ENCODE peak calls at places on chromosomes 11 and 22, in nine cellular contexts. Y, E, L, B, T, W, G, X and N are unnamed samples.
A peak's percentile ranks its signal among the peaks of the same experiment; 100 is the strongest.

GRCh38 chr11:20337526-20338154 is 25.9 kb upstream of the HTATIP2 start:
- DNase-seq in Y (peak; percentile 47), E (no peak), L (no peak), B (no peak), T (no peak), W (no peak), G (no peak), X (no peak), N (no peak)

GRCh38 chr11:132122701-132123100 is 752.3 kb downstream of the NTM start:
- DNase-seq in Y (no peak), E (no peak), L (no peak), B (no peak), T (no peak), W (no peak), G (no peak), X (no peak), N (no peak)

GRCh38 chr11:79244805-79245197 is 196.0 kb downstream of the TENM4 start:
- DNase-seq in Y (no peak), E (no peak), L (no peak), B (no peak), T (no peak), W (no peak), G (no peak), X (no peak), N (no peak)

GRCh38 chr22:47796128-47796908 is 1033.9 kb downstream of the TBC1D22A start:
- DNase-seq in Y (no peak), E (no peak), L (no peak), B (no peak), T (peak; percentile 23), W (no peak), G (no peak), X (no peak), N (no peak)

GRCh38 chr22:48506506-48507145 is 1321.0 kb downstream of the BRD1 start:
- DNase-seq in Y (no peak), E (no peak), L (no peak), B (no peak), T (no peak), W (no peak), G (no peak), X (no peak), N (no peak)

GRCh38 chr11:38169286-38169685 is 1571.2 kb upstream of the RAG2 start:
- DNase-seq in Y (peak; percentile 85), E (no peak), L (no peak), B (no peak), T (no peak), W (no peak), G (no peak), X (no peak), N (no peak)

GRCh38 chr11:98495016-98495415 is 525.7 kb upstream of the CNTN5 start:
- DNase-seq in Y (no peak), E (no peak), L (no peak), B (no peak), T (no peak), W (no peak), G (no peak), X (no peak), N (no peak)

GRCh38 chr11:61891331-61892084 is at the start of gene FADS3:
- DNase-seq in Y (peak; percentile 96), E (peak; percentile 78), L (no peak), B (peak; percentile 90), T (peak; percentile 93), W (peak; percentile 91), G (peak; percentile 96), X (peak; percentile 90), N (peak; percentile 96)

GRCh38 chr22:29916007-29916544 is 33.1 kb downstream of the MTMR3 start:
- DNase-seq in Y (no peak), E (no peak), L (no peak), B (peak; percentile 33), T (no peak), W (no peak), G (no peak), X (no peak), N (no peak)

GRCh38 chr11:27873664-27874063 is 173.4 kb upstream of the BDNF start:
- DNase-seq in Y (no peak), E (no peak), L (no peak), B (no peak), T (no peak), W (no peak), G (no peak), X (no peak), N (no peak)

GRCh38 chr11:69445131-69445470 is 36.4 kb upstream of the LINC01488 start:
- DNase-seq in Y (no peak), E (no peak), L (no peak), B (no peak), T (no peak), W (no peak), G (peak; percentile 69), X (no peak), N (no peak)

GRCh38 chr11:2667940-2668339 is 31.9 kb downstream of the KCNQ1OT1 start:
- DNase-seq in Y (no peak), E (no peak), L (no peak), B (no peak), T (no peak), W (no peak), G (no peak), X (no peak), N (no peak)

GRCh38 chr22:49929553-49929979 is 11.1 kb downstream of the CRELD2 start:
- DNase-seq in Y (peak; percentile 62), E (no peak), L (no peak), B (peak; percentile 66), T (peak; percentile 88), W (peak; percentile 63), G (no peak), X (peak; percentile 80), N (no peak)

GRCh38 chr11:101759771-101760450 is 154.9 kb upstream of the CEP126 start:
- DNase-seq in Y (peak; percentile 87), E (no peak), L (no peak), B (no peak), T (no peak), W (no peak), G (no peak), X (no peak), N (no peak)

GRCh38 chr11:72974487-72975205 is 160.4 kb downstream of the ATG16L2 start:
- DNase-seq in Y (no peak), E (no peak), L (no peak), B (no peak), T (no peak), W (no peak), G (no peak), X (no peak), N (no peak)

GRCh38 chr11:83681944-83682644 is 395.9 kb upstream of the CCDC90B start:
- DNase-seq in Y (no peak), E (no peak), L (no peak), B (peak; percentile 28), T (no peak), W (no peak), G (no peak), X (no peak), N (no peak)

GRCh38 chr22:24995649-24996180 is 43.2 kb downstream of the KIAA1671 start:
- DNase-seq in Y (no peak), E (no peak), L (no peak), B (no peak), T (no peak), W (no peak), G (no peak), X (no peak), N (no peak)

GRCh38 chr22:32697331-32697995 is 104.0 kb upstream of the TIMP3 start:
- DNase-seq in Y (no peak), E (no peak), L (no peak), B (no peak), T (no peak), W (no peak), G (no peak), X (no peak), N (no peak)

GRCh38 chr11:64915366-64915887 is 1.6 kb downstream of the ATG2A start:
- DNase-seq in Y (no peak), E (no peak), L (no peak), B (no peak), T (no peak), W (no peak), G (no peak), X (no peak), N (no peak)
- H3K27ac ChIP-seq in Y (no peak overlapping the region), E (no peak overlapping the region), L (peak overlapping the region; percentile 94), B (no peak overlapping the region), T (peak overlapping the region; percentile 87), W (no peak overlapping the region), G (peak overlapping the region; percentile 76), X (peak overlapping the region; percentile 90), N (peak overlapping the region; percentile 67)

GRCh38 chr11:68215524-68216170 is 2.6 kb upstream of the KMT5B start:
- DNase-seq in Y (no peak), E (no peak), L (no peak), B (no peak), T (no peak), W (no peak), G (no peak), X (no peak), N (no peak)

GRCh38 chr11:68214173-68215086 is 1.3 kb upstream of the KMT5B start:
- DNase-seq in Y (no peak), E (no peak), L (no peak), B (no peak), T (no peak), W (peak; percentile 42), G (peak; percentile 74), X (no peak), N (peak; percentile 65)

GRCh38 chr11:68213555-68214172 is 568 bp upstream of the KMT5B start:
- DNase-seq in Y (peak; percentile 91), E (peak; percentile 74), L (peak; percentile 50), B (peak; percentile 87), T (peak; percentile 93), W (peak; percentile 79), G (peak; percentile 93), X (peak; percentile 91), N (peak; percentile 92)

GRCh38 chr11:68216171-68216938 is 3.3 kb upstream of the KMT5B start:
- DNase-seq in Y (peak; percentile 15), E (no peak), L (no peak), B (no peak), T (peak; percentile 65), W (peak; percentile 72), G (no peak), X (no peak), N (no peak)

DNA sequence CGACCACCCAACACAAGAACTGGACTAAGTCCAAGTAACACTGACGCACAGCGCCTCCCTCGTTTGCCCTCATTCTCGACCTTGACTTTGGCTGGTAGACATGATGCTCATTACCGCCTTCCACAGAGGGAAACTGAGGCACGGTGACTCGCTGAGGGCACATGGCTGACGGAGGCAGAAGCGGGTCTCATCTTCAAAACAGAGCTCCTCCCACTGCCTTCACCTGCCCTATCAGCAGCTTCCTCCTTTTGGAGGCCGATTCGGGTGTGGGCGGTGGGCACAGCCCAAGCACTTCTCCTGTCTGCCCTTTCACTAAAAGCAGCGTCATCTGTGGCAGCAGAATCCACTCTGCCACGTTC is 2.0 kb upstream of the KMT5B start:
- DNase-seq in Y (no peak), E (no peak), L (no peak), B (no peak), T (peak; percentile 51), W (no peak), G (no peak), X (peak; percentile 67), N (no peak)
- H3K27ac ChIP-seq in Y (no peak overlapping the region), E (no peak overlapping the region), L (no peak overlapping the region), B (no peak overlapping the region), T (no peak overlapping the region), W (no peak overlapping the region), G (no peak overlapping the region), X (no peak overlapping the region), N (no peak overlapping the region)

GRCh38 chr11:548700-549603 is 11.6 kb downstream of the LMNTD2 start:
- DNase-seq in Y (no peak), E (no peak), L (no peak), B (no peak), T (no peak), W (no peak), G (no peak), X (no peak), N (no peak)
- H3K27ac ChIP-seq in Y (no peak overlapping the region), E (no peak overlapping the region), L (no peak overlapping the region), B (no peak overlapping the region), T (no peak overlapping the region), W (no peak overlapping the region), G (no peak overlapping the region), X (no peak overlapping the region), N (no peak overlapping the region)

GRCh38 chr11:66546368-66546965 is at the start of gene ACTN3:
- DNase-seq in Y (no peak), E (no peak), L (no peak), B (peak; percentile 25), T (peak; percentile 62), W (peak; percentile 33), G (peak; percentile 87), X (no peak), N (peak; percentile 76)
- H3K27ac ChIP-seq in Y (peak within 1 kb of the TSS; percentile 10), E (peak within 1 kb of the TSS; percentile 70), L (peak within 1 kb of the TSS; percentile 89), B (no peak within 1 kb of the TSS), T (peak within 1 kb of the TSS; percentile 68), W (peak within 1 kb of the TSS; percentile 70), G (peak within 1 kb of the TSS; percentile 80), X (peak within 1 kb of the TSS; percentile 91), N (peak within 1 kb of the TSS; percentile 64)